ENCODE peak calls at places on chromosome 1, in four cellular contexts. One of them, this sample, is unnamed.

GRCh38 chr1:32201011-32201855 is 838 bp downstream of the CCDC28B start:
- DNase-seq in endothelial cell of umbilical vein: peak
- DNase-seq in PC-3: no peak
- DNase-seq in fibroblast of lung: peak
- DNase-seq in this sample: peak

GRCh38 chr1:224773646-224774045 is 155.8 kb upstream of the DNAH14 start:
- DNase-seq in PC-3: no peak
- DNase-seq in endothelial cell of umbilical vein: no peak
- DNase-seq in fibroblast of lung: no peak
- DNase-seq in this sample: no peak

GRCh38 chr1:28148880-28149195 is 27.7 kb downstream of the PTAFR start:
- DNase-seq in PC-3: no peak
- DNase-seq in fibroblast of lung: no peak
- DNase-seq in endothelial cell of umbilical vein: no peak
- DNase-seq in this sample: no peak

GRCh38 chr1:168135982-168136708 is 585 bp downstream of the GPR161 start:
- DNase-seq in endothelial cell of umbilical vein: peak
- DNase-seq in PC-3: peak
- DNase-seq in fibroblast of lung: peak
- DNase-seq in this sample: peak

GRCh38 chr1:202162418-202163280 is 2.2 kb upstream of the PTPN7 start:
- DNase-seq in fibroblast of lung: no peak
- DNase-seq in endothelial cell of umbilical vein: no peak
- DNase-seq in PC-3: no peak
- DNase-seq in this sample: no peak

GRCh38 chr1:96782861-96783260 is 61.3 kb downstream of the PTBP2 start:
- DNase-seq in endothelial cell of umbilical vein: no peak
- DNase-seq in PC-3: no peak
- DNase-seq in fibroblast of lung: peak
- DNase-seq in this sample: peak

GRCh38 chr1:24411963-24412362 is 1.6 kb downstream of the STPG1 start:
- DNase-seq in PC-3: peak
- DNase-seq in fibroblast of lung: peak
- DNase-seq in endothelial cell of umbilical vein: no peak
- DNase-seq in this sample: peak

GRCh38 chr1:170414989-170415733 is 116.8 kb upstream of the GORAB start:
- DNase-seq in endothelial cell of umbilical vein: no peak
- DNase-seq in fibroblast of lung: peak
- DNase-seq in PC-3: no peak
- DNase-seq in this sample: no peak

GRCh38 chr1:245458761-245459174 is 304.0 kb downstream of the KIF26B start:
- DNase-seq in endothelial cell of umbilical vein: no peak
- DNase-seq in fibroblast of lung: peak
- DNase-seq in PC-3: no peak
- DNase-seq in this sample: no peak

DNA sequence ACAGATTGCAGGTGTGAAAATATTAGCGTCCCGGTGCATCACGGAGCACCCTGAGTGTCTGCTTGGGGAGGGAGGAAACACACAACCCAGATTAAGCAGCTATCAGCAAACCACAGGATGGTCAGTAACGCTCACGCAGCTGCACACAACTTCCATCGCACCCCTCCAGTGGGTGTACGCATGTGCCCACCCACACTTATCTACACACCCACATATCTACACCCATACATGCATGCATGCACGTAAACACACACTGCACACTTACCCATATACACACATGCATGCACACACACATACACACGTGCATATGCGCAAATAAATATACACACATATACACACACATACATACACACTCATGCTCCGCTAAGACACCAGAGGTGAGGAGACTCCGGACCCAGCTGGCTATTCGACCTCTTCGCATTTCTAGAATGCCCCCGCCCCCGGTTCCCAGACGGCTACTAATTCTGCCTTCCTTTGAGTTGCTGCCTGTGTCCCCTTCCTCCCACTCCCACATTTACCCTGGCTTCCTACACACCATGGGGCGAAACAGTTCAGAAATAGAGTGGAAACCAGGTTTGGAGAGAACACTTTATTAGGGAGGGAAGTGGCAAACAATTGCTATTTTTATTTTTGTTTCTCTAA is 26.2 kb downstream of the ITPKB start:
- DNase-seq in endothelial cell of umbilical vein: no peak
- DNase-seq in PC-3: no peak
- DNase-seq in fibroblast of lung: no peak
- DNase-seq in this sample: no peak
- H3K4me3 ChIP-seq in endothelial cell of umbilical vein: no peak
- H3K4me3 ChIP-seq in PC-3: no peak
- H3K4me3 ChIP-seq in fibroblast of lung: no peak
- H3K4me3 ChIP-seq in this sample: no peak

GRCh38 chr1:56436912-56437403 is 142.4 kb downstream of the PLPP3 start:
- DNase-seq in PC-3: no peak
- DNase-seq in fibroblast of lung: no peak
- DNase-seq in endothelial cell of umbilical vein: no peak
- DNase-seq in this sample: no peak
- TF ChIP-seq CTCF in PC-3: no peak
- TF ChIP-seq CTCF in fibroblast of lung: no peak
- TF ChIP-seq CTCF in endothelial cell of umbilical vein: no peak
- TF ChIP-seq CTCF in this sample: no peak

GRCh38 chr1:8017495-8018310 is 8.4 kb downstream of the ERRFI1 start:
- DNase-seq in PC-3: peak
- DNase-seq in fibroblast of lung: peak
- DNase-seq in endothelial cell of umbilical vein: no peak
- DNase-seq in this sample: peak
- H3K4me2 ChIP-seq in PC-3: peak
- H3K4me2 ChIP-seq in fibroblast of lung: no peak
- H3K4me2 ChIP-seq in endothelial cell of umbilical vein: no peak
- H3K4me2 ChIP-seq in this sample: peak

GRCh38 chr1:58755468-58755872 is 28.4 kb downstream of the JUN start:
- DNase-seq in PC-3: peak
- DNase-seq in endothelial cell of umbilical vein: peak
- DNase-seq in fibroblast of lung: peak
- DNase-seq in this sample: peak
- H3K4me3 ChIP-seq in PC-3: no peak
- H3K4me3 ChIP-seq in endothelial cell of umbilical vein: no peak
- H3K4me3 ChIP-seq in fibroblast of lung: no peak
- H3K4me3 ChIP-seq in this sample: no peak

DNA sequence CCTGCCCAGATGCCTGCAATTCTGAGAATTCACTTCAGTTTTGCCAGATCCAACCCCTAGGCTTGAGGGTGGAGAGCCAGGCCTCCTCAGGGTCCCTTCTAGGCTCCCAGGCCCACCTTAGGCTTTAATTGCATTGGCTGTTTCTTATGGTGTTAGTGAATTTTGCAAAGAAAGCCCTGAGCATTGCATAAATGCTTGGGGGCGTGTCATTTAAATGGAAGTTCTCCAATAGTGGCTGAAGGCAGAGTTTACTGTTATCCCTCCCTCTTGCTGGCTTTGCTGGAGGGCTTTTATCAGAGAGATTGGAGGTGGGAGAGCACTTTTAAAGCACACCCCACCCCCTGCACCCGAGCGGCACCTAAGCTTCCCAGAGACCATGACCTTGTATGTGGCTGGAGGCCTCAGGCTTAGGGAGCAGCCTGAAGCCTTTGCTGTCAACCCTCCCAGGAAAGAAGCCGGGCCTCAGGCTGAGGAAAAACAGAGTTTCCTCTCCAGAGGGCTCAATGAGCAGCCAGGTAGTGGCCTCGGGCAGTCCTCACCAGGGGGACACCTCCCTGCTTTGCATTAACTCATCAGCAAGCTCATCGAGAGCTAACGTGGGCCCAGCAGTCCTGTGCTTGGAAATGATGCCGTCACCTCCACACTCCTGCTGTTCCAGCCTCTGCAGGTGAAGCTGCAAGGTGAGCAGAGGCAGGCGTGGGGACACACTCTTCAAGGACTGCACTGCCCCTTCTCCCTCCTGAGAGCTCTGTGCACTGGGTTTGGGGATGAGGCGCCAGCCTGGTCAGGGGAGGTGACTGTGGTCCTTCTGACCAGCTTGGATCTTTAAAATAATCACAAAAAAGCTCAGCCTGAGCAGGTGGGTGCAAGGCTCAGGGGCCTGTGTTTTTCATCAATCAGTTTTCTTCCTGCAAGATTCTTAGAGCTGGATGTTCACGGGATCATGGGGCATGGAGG is 58.0 kb downstream of the STUM start:
- DNase-seq in fibroblast of lung: no peak
- DNase-seq in endothelial cell of umbilical vein: no peak
- DNase-seq in PC-3: no peak
- DNase-seq in this sample: no peak
- TF ChIP-seq CTCF in fibroblast of lung: no peak
- TF ChIP-seq CTCF in endothelial cell of umbilical vein: no peak
- TF ChIP-seq CTCF in PC-3: no peak
- TF ChIP-seq CTCF in this sample: no peak

DNA sequence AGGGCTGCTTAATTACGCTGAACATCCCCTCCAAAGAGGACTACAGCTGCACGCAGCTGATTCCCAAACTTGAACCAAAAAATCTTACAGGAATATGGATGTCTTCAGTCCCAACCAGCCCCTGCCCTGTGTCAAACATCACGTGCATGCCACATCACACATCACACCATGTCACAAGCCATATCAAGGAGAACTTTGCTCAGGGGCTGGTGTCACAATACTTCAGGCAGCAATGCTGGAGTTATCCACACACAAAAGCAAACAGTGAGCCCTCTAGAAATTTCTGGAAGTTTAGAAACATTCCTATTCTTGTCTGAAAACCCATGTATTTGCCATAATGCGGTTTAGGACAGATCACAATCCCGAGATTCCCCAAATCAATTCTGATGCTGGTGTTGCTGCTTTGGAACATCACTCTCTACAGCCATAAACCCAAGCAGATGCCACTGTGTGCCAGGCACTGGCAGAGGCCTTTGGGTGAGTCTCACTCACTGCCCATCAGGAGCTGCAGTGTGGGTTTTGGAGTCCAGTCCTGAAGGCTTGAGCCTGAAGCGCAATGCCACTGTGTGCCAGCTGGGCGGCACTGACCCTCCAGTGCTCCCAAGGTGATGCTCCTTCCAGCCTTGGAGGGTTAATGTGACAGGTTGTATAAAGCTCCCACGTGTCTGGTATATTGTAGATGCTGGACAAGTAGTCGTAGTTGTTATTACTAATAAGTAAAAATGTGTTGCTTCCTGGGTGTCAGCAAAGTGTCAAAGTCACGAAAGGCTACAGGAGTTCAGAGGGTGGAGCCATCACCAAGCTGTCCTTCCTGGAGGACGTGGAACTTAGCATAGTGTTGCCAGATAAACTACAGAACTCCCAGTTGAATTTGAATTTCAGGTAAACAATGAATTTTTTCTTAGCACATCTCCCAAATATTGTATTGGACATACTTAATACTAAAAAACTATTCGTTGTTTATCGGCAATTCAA is 20.1 kb upstream of the EFNA1 start:
- DNase-seq in PC-3: no peak
- DNase-seq in fibroblast of lung: no peak
- DNase-seq in endothelial cell of umbilical vein: no peak
- DNase-seq in this sample: no peak
- H3K4me2 ChIP-seq in PC-3: no peak
- H3K4me2 ChIP-seq in fibroblast of lung: no peak
- H3K4me2 ChIP-seq in endothelial cell of umbilical vein: no peak
- H3K4me2 ChIP-seq in this sample: no peak

This sample was measured in mammary epithelial cell.